ENCODE peak calls at places on chromosomes 7 and 10, in seven cellular contexts. One of them, this sample, is unnamed.

GRCh38 chr7:101390901-101391301 is 28.2 kb downstream of the COL26A1 start:
- DNase-seq in naive B cell: peak; percentile 61
- DNase-seq in COR-L47: no peak
- DNase-seq in HEK293T: no peak
- DNase-seq in CD4-positive, CD25-positive, alpha-beta regulatory T cell: peak; percentile 80
- DNase-seq in C1 segment of cervical spinal cord: no peak
- DNase-seq in Daoy: peak; percentile 66
- DNase-seq in this sample: peak; percentile 32

GRCh38 chr7:120691915-120692314 is 166.0 kb downstream of the TSPAN12 start:
- DNase-seq in naive B cell: no peak
- DNase-seq in COR-L47: no peak
- DNase-seq in HEK293T: no peak
- DNase-seq in CD4-positive, CD25-positive, alpha-beta regulatory T cell: no peak
- DNase-seq in C1 segment of cervical spinal cord: no peak
- DNase-seq in Daoy: no peak
- DNase-seq in this sample: no peak

GRCh38 chr7:107958764-107959526 is 44.0 kb downstream of the LAMB1 start:
- DNase-seq in naive B cell: no peak
- DNase-seq in COR-L47: no peak
- DNase-seq in HEK293T: no peak
- DNase-seq in CD4-positive, CD25-positive, alpha-beta regulatory T cell: no peak
- DNase-seq in C1 segment of cervical spinal cord: no peak
- DNase-seq in Daoy: peak; percentile 54
- DNase-seq in this sample: peak; percentile 87

GRCh38 chr10:89171263-89171872 is 35.7 kb downstream of the CH25H start:
- DNase-seq in naive B cell: no peak
- DNase-seq in COR-L47: no peak
- DNase-seq in HEK293T: no peak
- DNase-seq in CD4-positive, CD25-positive, alpha-beta regulatory T cell: no peak
- DNase-seq in C1 segment of cervical spinal cord: no peak
- DNase-seq in Daoy: no peak
- DNase-seq in this sample: peak; percentile 58

GRCh38 chr7:105439174-105439893 is 50.6 kb upstream of the SRPK2 start:
- DNase-seq in naive B cell: no peak
- DNase-seq in COR-L47: peak; percentile 23
- DNase-seq in HEK293T: no peak
- DNase-seq in CD4-positive, CD25-positive, alpha-beta regulatory T cell: no peak
- DNase-seq in C1 segment of cervical spinal cord: no peak
- DNase-seq in Daoy: peak; percentile 83
- DNase-seq in this sample: peak; percentile 96

GRCh38 chr7:92641921-92642511 is 51.8 kb upstream of the FAM133B start:
- DNase-seq in naive B cell: no peak
- DNase-seq in COR-L47: no peak
- DNase-seq in HEK293T: no peak
- DNase-seq in CD4-positive, CD25-positive, alpha-beta regulatory T cell: peak; percentile 57
- DNase-seq in C1 segment of cervical spinal cord: no peak
- DNase-seq in Daoy: peak; percentile 88
- DNase-seq in this sample: peak; percentile 45

GRCh38 chr10:34001087-34001580 is 666.7 kb upstream of the NRP1 start:
- DNase-seq in naive B cell: no peak
- DNase-seq in COR-L47: no peak
- DNase-seq in HEK293T: no peak
- DNase-seq in CD4-positive, CD25-positive, alpha-beta regulatory T cell: no peak
- DNase-seq in C1 segment of cervical spinal cord: no peak
- DNase-seq in Daoy: peak; percentile 6
- DNase-seq in this sample: no peak

GRCh38 chr10:118965636-118966035 is 63.9 kb upstream of the NANOS1 start:
- DNase-seq in naive B cell: no peak
- DNase-seq in COR-L47: no peak
- DNase-seq in HEK293T: no peak
- DNase-seq in CD4-positive, CD25-positive, alpha-beta regulatory T cell: no peak
- DNase-seq in C1 segment of cervical spinal cord: no peak
- DNase-seq in Daoy: no peak
- DNase-seq in this sample: no peak

GRCh38 chr10:132064082-132064755 is 1.5 kb upstream of the JAKMIP3 start:
- DNase-seq in naive B cell: no peak
- DNase-seq in COR-L47: no peak
- DNase-seq in HEK293T: no peak
- DNase-seq in CD4-positive, CD25-positive, alpha-beta regulatory T cell: no peak
- DNase-seq in C1 segment of cervical spinal cord: no peak
- DNase-seq in Daoy: no peak
- DNase-seq in this sample: no peak

GRCh38 chr10:84237199-84238051 is 3.9 kb downstream of the LRIT1 start:
- DNase-seq in naive B cell: no peak
- DNase-seq in COR-L47: no peak
- DNase-seq in HEK293T: no peak
- DNase-seq in CD4-positive, CD25-positive, alpha-beta regulatory T cell: no peak
- DNase-seq in C1 segment of cervical spinal cord: no peak
- DNase-seq in Daoy: no peak
- DNase-seq in this sample: no peak